ENCODE peak calls at places on chromosomes 5 and 9, in nine cellular contexts. One of them, this sample, is unnamed.

GRCh38 chr5:139843991-139844390 is 48.4 kb downstream of the PSD2 start:
- DNase-seq in PC-3: no peak
- DNase-seq in mucosa of gallbladder: no peak
- DNase-seq in stimulated activated CD4-positive, alpha-beta T cell treated with anti-CD3 and anti-CD28 coated beads, Interleukin-2, amount 100 ng/mL, for 48 hours: no peak
- DNase-seq in H9: no peak
- DNase-seq in NCI-H1694 treated with DMSO at 0.1 percent for 48 hours: no peak
- DNase-seq in mammary epithelial cell: no peak
- DNase-seq in activated naive CD8-positive, alpha-beta T cell treated with anti-CD3 and anti-CD28 coated beads, Interleukin-2, amount 50 U/mL, for 24 hours: no peak
- DNase-seq in myocyte: no peak
- DNase-seq in this sample: no peak

GRCh38 chr9:113999256-114000062 is 78.6 kb downstream of the AMBP start:
- DNase-seq in activated naive CD8-positive, alpha-beta T cell treated with anti-CD3 and anti-CD28 coated beads, Interleukin-2, amount 50 U/mL, for 24 hours: no peak
- DNase-seq in myocyte: no peak
- DNase-seq in H9: peak; percentile 14
- DNase-seq in PC-3: no peak
- DNase-seq in mammary epithelial cell: no peak
- DNase-seq in mucosa of gallbladder: peak; percentile 6
- DNase-seq in NCI-H1694 treated with DMSO at 0.1 percent for 48 hours: no peak
- DNase-seq in stimulated activated CD4-positive, alpha-beta T cell treated with anti-CD3 and anti-CD28 coated beads, Interleukin-2, amount 100 ng/mL, for 48 hours: no peak
- DNase-seq in this sample: no peak

GRCh38 chr9:123257276-123257675 is 11.1 kb downstream of the STRBP start:
- DNase-seq in stimulated activated CD4-positive, alpha-beta T cell treated with anti-CD3 and anti-CD28 coated beads, Interleukin-2, amount 100 ng/mL, for 48 hours: no peak
- DNase-seq in H9: no peak
- DNase-seq in PC-3: no peak
- DNase-seq in NCI-H1694 treated with DMSO at 0.1 percent for 48 hours: no peak
- DNase-seq in myocyte: no peak
- DNase-seq in mammary epithelial cell: no peak
- DNase-seq in activated naive CD8-positive, alpha-beta T cell treated with anti-CD3 and anti-CD28 coated beads, Interleukin-2, amount 50 U/mL, for 24 hours: no peak
- DNase-seq in mucosa of gallbladder: no peak
- DNase-seq in this sample: no peak

GRCh38 chr9:14021871-14022525 is 291.9 kb downstream of the NFIB start:
- DNase-seq in stimulated activated CD4-positive, alpha-beta T cell treated with anti-CD3 and anti-CD28 coated beads, Interleukin-2, amount 100 ng/mL, for 48 hours: no peak
- DNase-seq in activated naive CD8-positive, alpha-beta T cell treated with anti-CD3 and anti-CD28 coated beads, Interleukin-2, amount 50 U/mL, for 24 hours: no peak
- DNase-seq in mucosa of gallbladder: no peak
- DNase-seq in mammary epithelial cell: peak; percentile 43
- DNase-seq in PC-3: no peak
- DNase-seq in myocyte: peak; percentile 26
- DNase-seq in NCI-H1694 treated with DMSO at 0.1 percent for 48 hours: no peak
- DNase-seq in H9: no peak
- DNase-seq in this sample: no peak

GRCh38 chr5:39905356-39905755 is 480.6 kb upstream of the DAB2 start:
- DNase-seq in mucosa of gallbladder: no peak
- DNase-seq in myocyte: no peak
- DNase-seq in activated naive CD8-positive, alpha-beta T cell treated with anti-CD3 and anti-CD28 coated beads, Interleukin-2, amount 50 U/mL, for 24 hours: no peak
- DNase-seq in stimulated activated CD4-positive, alpha-beta T cell treated with anti-CD3 and anti-CD28 coated beads, Interleukin-2, amount 100 ng/mL, for 48 hours: no peak
- DNase-seq in H9: no peak
- DNase-seq in PC-3: no peak
- DNase-seq in mammary epithelial cell: no peak
- DNase-seq in NCI-H1694 treated with DMSO at 0.1 percent for 48 hours: no peak
- DNase-seq in this sample: no peak

GRCh38 chr5:141767671-141768070 is 85.6 kb upstream of the ARAP3 start:
- DNase-seq in activated naive CD8-positive, alpha-beta T cell treated with anti-CD3 and anti-CD28 coated beads, Interleukin-2, amount 50 U/mL, for 24 hours: no peak
- DNase-seq in H9: no peak
- DNase-seq in NCI-H1694 treated with DMSO at 0.1 percent for 48 hours: no peak
- DNase-seq in PC-3: no peak
- DNase-seq in myocyte: no peak
- DNase-seq in stimulated activated CD4-positive, alpha-beta T cell treated with anti-CD3 and anti-CD28 coated beads, Interleukin-2, amount 100 ng/mL, for 48 hours: no peak
- DNase-seq in mucosa of gallbladder: no peak
- DNase-seq in mammary epithelial cell: no peak
- DNase-seq in this sample: no peak

GRCh38 chr5:144697847-144698262 is 527.2 kb downstream of the KCTD16 start:
- DNase-seq in myocyte: peak; percentile 71
- DNase-seq in activated naive CD8-positive, alpha-beta T cell treated with anti-CD3 and anti-CD28 coated beads, Interleukin-2, amount 50 U/mL, for 24 hours: no peak
- DNase-seq in H9: no peak
- DNase-seq in PC-3: peak; percentile 62
- DNase-seq in stimulated activated CD4-positive, alpha-beta T cell treated with anti-CD3 and anti-CD28 coated beads, Interleukin-2, amount 100 ng/mL, for 48 hours: no peak
- DNase-seq in mucosa of gallbladder: no peak
- DNase-seq in mammary epithelial cell: peak; percentile 97
- DNase-seq in NCI-H1694 treated with DMSO at 0.1 percent for 48 hours: no peak
- DNase-seq in this sample: no peak

GRCh38 chr9:124758691-124759090 is 12.4 kb downstream of the NR6A1 start:
- DNase-seq in myocyte: no peak
- DNase-seq in NCI-H1694 treated with DMSO at 0.1 percent for 48 hours: no peak
- DNase-seq in H9: no peak
- DNase-seq in stimulated activated CD4-positive, alpha-beta T cell treated with anti-CD3 and anti-CD28 coated beads, Interleukin-2, amount 100 ng/mL, for 48 hours: no peak
- DNase-seq in mammary epithelial cell: no peak
- DNase-seq in PC-3: no peak
- DNase-seq in mucosa of gallbladder: no peak
- DNase-seq in activated naive CD8-positive, alpha-beta T cell treated with anti-CD3 and anti-CD28 coated beads, Interleukin-2, amount 50 U/mL, for 24 hours: no peak
- DNase-seq in this sample: no peak

GRCh38 chr9:133904371-133905090 is 87.6 kb downstream of the VAV2 start:
- DNase-seq in stimulated activated CD4-positive, alpha-beta T cell treated with anti-CD3 and anti-CD28 coated beads, Interleukin-2, amount 100 ng/mL, for 48 hours: no peak
- DNase-seq in activated naive CD8-positive, alpha-beta T cell treated with anti-CD3 and anti-CD28 coated beads, Interleukin-2, amount 50 U/mL, for 24 hours: no peak
- DNase-seq in mammary epithelial cell: no peak
- DNase-seq in myocyte: no peak
- DNase-seq in PC-3: no peak
- DNase-seq in mucosa of gallbladder: no peak
- DNase-seq in H9: no peak
- DNase-seq in NCI-H1694 treated with DMSO at 0.1 percent for 48 hours: no peak
- DNase-seq in this sample: no peak

GRCh38 chr9:113675475-113675941 is 200.6 kb upstream of the ZNF618 start:
- DNase-seq in mucosa of gallbladder: peak; percentile 62
- DNase-seq in stimulated activated CD4-positive, alpha-beta T cell treated with anti-CD3 and anti-CD28 coated beads, Interleukin-2, amount 100 ng/mL, for 48 hours: no peak
- DNase-seq in mammary epithelial cell: peak; percentile 86
- DNase-seq in H9: no peak
- DNase-seq in NCI-H1694 treated with DMSO at 0.1 percent for 48 hours: no peak
- DNase-seq in PC-3: peak; percentile 83
- DNase-seq in myocyte: peak; percentile 100
- DNase-seq in activated naive CD8-positive, alpha-beta T cell treated with anti-CD3 and anti-CD28 coated beads, Interleukin-2, amount 50 U/mL, for 24 hours: no peak
- DNase-seq in this sample: no peak

GRCh38 chr5:111584651-111585050 is 72.3 kb upstream of the STARD4 start:
- DNase-seq in activated naive CD8-positive, alpha-beta T cell treated with anti-CD3 and anti-CD28 coated beads, Interleukin-2, amount 50 U/mL, for 24 hours: peak; percentile 4
- DNase-seq in stimulated activated CD4-positive, alpha-beta T cell treated with anti-CD3 and anti-CD28 coated beads, Interleukin-2, amount 100 ng/mL, for 48 hours: no peak
- DNase-seq in H9: no peak
- DNase-seq in PC-3: peak; percentile 30
- DNase-seq in NCI-H1694 treated with DMSO at 0.1 percent for 48 hours: no peak
- DNase-seq in myocyte: no peak
- DNase-seq in mucosa of gallbladder: peak; percentile 29
- DNase-seq in mammary epithelial cell: peak; percentile 56
- DNase-seq in this sample: peak; percentile 21

GRCh38 chr9:806285-807156 is 35.0 kb upstream of the DMRT1 start:
- DNase-seq in mucosa of gallbladder: no peak
- DNase-seq in H9: no peak
- DNase-seq in activated naive CD8-positive, alpha-beta T cell treated with anti-CD3 and anti-CD28 coated beads, Interleukin-2, amount 50 U/mL, for 24 hours: peak; percentile 4
- DNase-seq in NCI-H1694 treated with DMSO at 0.1 percent for 48 hours: peak; percentile 53
- DNase-seq in mammary epithelial cell: peak; percentile 24
- DNase-seq in stimulated activated CD4-positive, alpha-beta T cell treated with anti-CD3 and anti-CD28 coated beads, Interleukin-2, amount 100 ng/mL, for 48 hours: peak; percentile 2
- DNase-seq in myocyte: peak; percentile 62
- DNase-seq in PC-3: peak; percentile 54
- DNase-seq in this sample: peak; percentile 58

GRCh38 chr5:149186506-149186905 is 45.2 kb downstream of the ABLIM3 start:
- DNase-seq in stimulated activated CD4-positive, alpha-beta T cell treated with anti-CD3 and anti-CD28 coated beads, Interleukin-2, amount 100 ng/mL, for 48 hours: no peak
- DNase-seq in mucosa of gallbladder: no peak
- DNase-seq in myocyte: no peak
- DNase-seq in activated naive CD8-positive, alpha-beta T cell treated with anti-CD3 and anti-CD28 coated beads, Interleukin-2, amount 50 U/mL, for 24 hours: no peak
- DNase-seq in PC-3: no peak
- DNase-seq in mammary epithelial cell: no peak
- DNase-seq in H9: no peak
- DNase-seq in NCI-H1694 treated with DMSO at 0.1 percent for 48 hours: no peak
- DNase-seq in this sample: no peak

GRCh38 chr9:123861086-123861707 is 68.7 kb downstream of the DENND1A start:
- DNase-seq in PC-3: no peak
- DNase-seq in mammary epithelial cell: no peak
- DNase-seq in NCI-H1694 treated with DMSO at 0.1 percent for 48 hours: no peak
- DNase-seq in stimulated activated CD4-positive, alpha-beta T cell treated with anti-CD3 and anti-CD28 coated beads, Interleukin-2, amount 100 ng/mL, for 48 hours: no peak
- DNase-seq in H9: no peak
- DNase-seq in activated naive CD8-positive, alpha-beta T cell treated with anti-CD3 and anti-CD28 coated beads, Interleukin-2, amount 50 U/mL, for 24 hours: no peak
- DNase-seq in myocyte: no peak
- DNase-seq in mucosa of gallbladder: no peak
- DNase-seq in this sample: no peak

GRCh38 chr5:1295650-1296037 is 776 bp upstream of the TERT start:
- DNase-seq in PC-3: no peak
- DNase-seq in NCI-H1694 treated with DMSO at 0.1 percent for 48 hours: no peak
- DNase-seq in myocyte: no peak
- DNase-seq in H9: no peak
- DNase-seq in activated naive CD8-positive, alpha-beta T cell treated with anti-CD3 and anti-CD28 coated beads, Interleukin-2, amount 50 U/mL, for 24 hours: no peak
- DNase-seq in mammary epithelial cell: no peak
- DNase-seq in stimulated activated CD4-positive, alpha-beta T cell treated with anti-CD3 and anti-CD28 coated beads, Interleukin-2, amount 100 ng/mL, for 48 hours: no peak
- DNase-seq in mucosa of gallbladder: no peak
- DNase-seq in this sample: no peak

GRCh38 chr9:21933865-21934264 is 60.3 kb downstream of the CDKN2A start:
- DNase-seq in H9: no peak
- DNase-seq in mammary epithelial cell: peak; percentile 55
- DNase-seq in NCI-H1694 treated with DMSO at 0.1 percent for 48 hours: no peak
- DNase-seq in mucosa of gallbladder: no peak
- DNase-seq in PC-3: peak; percentile 34
- DNase-seq in activated naive CD8-positive, alpha-beta T cell treated with anti-CD3 and anti-CD28 coated beads, Interleukin-2, amount 50 U/mL, for 24 hours: no peak
- DNase-seq in stimulated activated CD4-positive, alpha-beta T cell treated with anti-CD3 and anti-CD28 coated beads, Interleukin-2, amount 100 ng/mL, for 48 hours: no peak
- DNase-seq in myocyte: no peak
- DNase-seq in this sample: no peak

GRCh38 chr9:30235068-30235467 is 2149.4 kb upstream of the ACO1 start:
- DNase-seq in myocyte: no peak
- DNase-seq in NCI-H1694 treated with DMSO at 0.1 percent for 48 hours: no peak
- DNase-seq in mammary epithelial cell: no peak
- DNase-seq in stimulated activated CD4-positive, alpha-beta T cell treated with anti-CD3 and anti-CD28 coated beads, Interleukin-2, amount 100 ng/mL, for 48 hours: no peak
- DNase-seq in activated naive CD8-positive, alpha-beta T cell treated with anti-CD3 and anti-CD28 coated beads, Interleukin-2, amount 50 U/mL, for 24 hours: no peak
- DNase-seq in mucosa of gallbladder: no peak
- DNase-seq in PC-3: no peak
- DNase-seq in H9: no peak
- DNase-seq in this sample: no peak

This sample was measured in iPS-NIHi11.